ENCODE peak calls at places on chromosomes 13 and 19, in four cellular contexts. Q is GM12878, I is HepG2, B is K562. F is an unnamed sample.

GRCh38 chr19:10061717-10062310 is 24.3 kb upstream of the SHFL start:
- DNase-seq in B (peak), I (no peak), Q (no peak), F (peak)

GRCh38 chr19:1914826-1915341 is 9.7 kb downstream of the ADAT3 start:
- DNase-seq in B (no peak), Q (no peak), I (no peak), F (no peak)

GRCh38 chr13:35979378-35979911 is 151.7 kb downstream of the DCLK1 start:
- DNase-seq in Q (no peak), B (no peak), I (no peak), F (no peak)

GRCh38 chr13:96053003-96053703 is at the start of gene UGGT2:
- DNase-seq in Q (peak), I (peak), B (peak), F (peak)

GRCh38 chr19:13043285-13043684 is 48.0 kb downstream of the NFIX start:
- DNase-seq in Q (no peak), I (no peak), B (no peak), F (no peak)

GRCh38 chr13:31240921-31241320 is 41.1 kb downstream of the B3GLCT start:
- DNase-seq in Q (no peak), I (no peak), B (no peak), F (no peak)

GRCh38 chr19:34217952-34218817 is 36.2 kb upstream of the GARRE1 start:
- DNase-seq in B (peak), Q (peak), I (no peak), F (no peak)

GRCh38 chr13:113948034-113948742 is 25.7 kb downstream of the C13orf46 start:
- DNase-seq in B (no peak), I (no peak), Q (no peak), F (no peak)

GRCh38 chr13:59304596-59304995 is 859.1 kb downstream of the DIAPH3 start:
- DNase-seq in I (no peak), Q (no peak), B (no peak), F (no peak)

GRCh38 chr13:111625526-111626315 is 305.3 kb downstream of the TEX29 start:
- DNase-seq in B (no peak), I (no peak), Q (no peak), F (no peak)

GRCh38 chr19:42291437-42291815 is 10.5 kb upstream of the PRR19 start:
- DNase-seq in B (no peak), I (no peak), Q (no peak), F (peak)

GRCh38 chr13:93341517-93341916 is 114.9 kb downstream of the GPC6 start:
- DNase-seq in Q (no peak), I (no peak), B (no peak), F (no peak)

GRCh38 chr13:48775804-48776203 is 122.1 kb downstream of the CYSLTR2 start:
- DNase-seq in B (no peak), I (no peak), Q (no peak), F (no peak)

DNA sequence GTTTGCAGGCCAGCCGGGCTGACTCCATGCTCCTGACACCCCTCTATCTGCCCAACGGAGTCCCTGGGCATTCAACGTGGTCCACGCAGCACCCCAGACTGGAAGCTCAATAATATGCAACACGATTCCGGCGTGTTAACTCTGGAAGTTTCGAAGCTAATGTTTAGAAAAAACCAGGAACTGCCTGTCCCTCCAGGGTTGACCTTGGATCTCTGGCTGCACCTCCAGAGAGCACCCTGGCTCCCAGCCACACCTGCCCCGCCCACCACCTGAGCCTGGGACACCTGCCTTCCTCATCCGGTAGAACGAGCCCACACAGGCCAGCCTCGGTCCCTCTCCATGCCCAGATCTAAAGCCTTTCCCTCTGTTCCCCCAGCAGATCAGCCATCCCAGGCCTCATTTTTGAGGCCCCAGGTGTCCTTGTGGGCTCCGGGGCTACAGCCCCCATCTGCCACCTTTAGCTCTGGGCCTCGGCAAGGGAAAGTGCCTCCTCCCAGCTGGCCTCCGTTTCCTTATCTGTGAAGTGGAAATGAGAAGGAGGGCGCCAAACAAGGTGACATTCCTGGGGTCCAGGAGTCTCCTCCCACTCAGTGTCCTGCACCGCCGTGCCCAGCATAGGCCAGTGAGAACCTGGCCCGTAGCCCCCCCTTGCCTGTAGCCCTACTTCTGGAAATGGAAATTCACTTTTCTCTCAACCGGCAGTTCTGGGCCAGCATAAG is 38.7 kb downstream of the KLF2 start:
- DNase-seq in B (no peak), Q (no peak), I (no peak), F (no peak)
- TF ChIP-seq REST in B (no peak), Q (no peak), I (no peak), F (no peak)

GRCh38 chr19:18756896-18757295 is 34.2 kb downstream of the COMP start:
- DNase-seq in I (no peak), Q (no peak), B (no peak), F (no peak)
- TF ChIP-seq CREB1 in I (no peak), Q (no peak), B (no peak), F (no peak)

GRCh38 chr19:3357731-3358391 is 8.5 kb upstream of the NFIC start:
- DNase-seq in I (no peak), Q (no peak), B (peak), F (peak)
- TF ChIP-seq POLR2AphosphoS5 in I (no peak), Q (no peak), B (no peak), F (peak)

DNA sequence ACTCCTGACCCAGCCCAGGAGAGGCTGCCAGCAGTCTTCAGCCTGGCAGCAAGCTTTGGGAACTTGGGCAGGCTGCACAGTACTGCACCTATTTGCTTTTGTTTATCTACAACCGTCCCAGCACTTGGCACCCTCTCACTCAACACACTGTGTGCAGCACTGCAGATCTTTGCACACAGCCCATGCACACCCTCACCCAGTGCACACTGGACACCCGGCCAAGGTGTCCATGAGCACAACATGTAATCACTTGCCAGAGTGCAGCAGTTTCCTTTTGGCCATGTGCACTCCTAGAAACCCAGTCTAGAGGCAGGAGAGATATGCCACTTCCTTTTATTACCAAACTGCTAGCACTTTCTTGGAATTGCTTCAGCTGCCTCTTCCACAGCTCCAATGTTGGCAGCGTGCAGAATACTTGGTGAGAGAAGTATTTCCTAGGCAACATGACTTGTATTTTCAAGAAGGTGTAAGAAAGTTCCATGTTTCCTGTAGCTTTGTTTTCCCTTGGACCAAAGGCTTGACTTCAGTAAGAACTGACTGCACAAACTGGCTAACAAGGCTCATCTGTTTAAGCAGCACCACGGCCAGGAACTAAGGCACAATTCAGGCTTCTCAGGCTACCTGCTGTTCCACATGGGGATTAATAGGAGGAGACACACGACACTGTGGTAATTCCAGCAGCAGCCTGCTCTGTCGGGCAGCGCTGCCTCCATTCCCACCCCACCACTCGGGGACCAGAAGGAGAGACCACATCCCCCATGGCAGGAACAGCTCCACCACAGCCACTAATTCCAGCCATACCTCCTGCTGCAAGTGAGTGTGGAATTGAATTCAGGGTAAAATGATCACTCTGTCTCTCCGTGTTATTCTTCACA is 15.3 kb downstream of the ATP7B start:
- DNase-seq in B (peak), Q (no peak), I (no peak), F (peak)
- TF ChIP-seq REST in B (no peak), Q (no peak), I (no peak), F (no peak)

DNA sequence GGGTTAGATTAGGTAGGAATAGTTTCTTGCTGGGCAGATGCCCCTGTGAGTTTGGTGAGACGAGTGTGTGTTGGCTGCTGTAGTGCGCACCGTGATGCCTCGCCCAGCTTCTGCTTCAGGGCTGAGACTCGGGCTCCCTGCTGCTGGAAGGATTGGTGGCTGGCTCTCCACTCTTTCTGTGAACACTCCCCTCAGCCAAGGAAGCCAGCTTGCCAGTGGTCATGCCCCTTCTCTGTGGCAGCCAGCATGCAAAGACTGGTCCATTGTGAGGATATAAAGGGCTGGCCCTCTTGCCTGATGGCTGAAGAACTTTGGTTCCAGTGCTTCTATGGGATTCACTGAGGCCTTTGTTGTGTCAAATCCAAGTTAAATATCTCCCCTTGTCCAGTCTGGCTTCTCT is 2.9 kb upstream of the HTR2A start:
- DNase-seq in I (no peak), Q (no peak), B (no peak), F (no peak)
- TF ChIP-seq CREB1 in I (no peak), Q (no peak), B (no peak), F (no peak)

F was measured in GM23338.